ENCODE peak calls at places on chromosomes 1 and 21, in seven cellular contexts. One of them, this sample, is unnamed.

GRCh38 chr1:23958810-23959460 is 693 bp upstream of the PNRC2 start:
- DNase-seq in endothelial cell of umbilical vein: peak; percentile 93
- DNase-seq in K562: peak; percentile 86
- DNase-seq in mammary epithelial cell: peak; percentile 88
- DNase-seq in trophoblast cell: peak; percentile 91
- DNase-seq in Karpas-422: peak; percentile 99
- DNase-seq in SK-N-SH: peak; percentile 82
- DNase-seq in this sample: peak; percentile 95

GRCh38 chr21:38784458-38785266 is 21.1 kb upstream of the ETS2 start:
- DNase-seq in SK-N-SH: no peak
- DNase-seq in mammary epithelial cell: no peak
- DNase-seq in K562: no peak
- DNase-seq in Karpas-422: no peak
- DNase-seq in trophoblast cell: no peak
- DNase-seq in endothelial cell of umbilical vein: no peak
- DNase-seq in this sample: no peak

GRCh38 chr1:37363535-37363934 is 110.8 kb upstream of the ZC3H12A start:
- DNase-seq in trophoblast cell: no peak
- DNase-seq in SK-N-SH: no peak
- DNase-seq in Karpas-422: no peak
- DNase-seq in endothelial cell of umbilical vein: no peak
- DNase-seq in K562: no peak
- DNase-seq in mammary epithelial cell: no peak
- DNase-seq in this sample: no peak

GRCh38 chr1:216723274-216723780 is at the start of gene ESRRG:
- DNase-seq in SK-N-SH: peak; percentile 75
- DNase-seq in mammary epithelial cell: no peak
- DNase-seq in trophoblast cell: peak; percentile 44
- DNase-seq in Karpas-422: no peak
- DNase-seq in K562: no peak
- DNase-seq in endothelial cell of umbilical vein: no peak
- DNase-seq in this sample: no peak

GRCh38 chr1:41678141-41678878 is 193.8 kb upstream of the EDN2 start:
- DNase-seq in SK-N-SH: no peak
- DNase-seq in trophoblast cell: no peak
- DNase-seq in mammary epithelial cell: peak; percentile 79
- DNase-seq in endothelial cell of umbilical vein: no peak
- DNase-seq in Karpas-422: peak; percentile 77
- DNase-seq in K562: no peak
- DNase-seq in this sample: peak; percentile 93

GRCh38 chr1:24409535-24409934 is 4.0 kb downstream of the STPG1 start:
- DNase-seq in Karpas-422: no peak
- DNase-seq in K562: no peak
- DNase-seq in SK-N-SH: no peak
- DNase-seq in mammary epithelial cell: peak; percentile 91
- DNase-seq in trophoblast cell: peak; percentile 58
- DNase-seq in endothelial cell of umbilical vein: peak; percentile 49
- DNase-seq in this sample: no peak

GRCh38 chr1:51325878-51326755 is 4.2 kb downstream of the TTC39A start:
- DNase-seq in SK-N-SH: peak; percentile 61
- DNase-seq in endothelial cell of umbilical vein: no peak
- DNase-seq in K562: peak; percentile 75
- DNase-seq in mammary epithelial cell: no peak
- DNase-seq in Karpas-422: no peak
- DNase-seq in trophoblast cell: no peak
- DNase-seq in this sample: no peak

GRCh38 chr21:37937668-37938067 is 21.4 kb upstream of the KCNJ6 start:
- DNase-seq in trophoblast cell: no peak
- DNase-seq in mammary epithelial cell: no peak
- DNase-seq in endothelial cell of umbilical vein: no peak
- DNase-seq in K562: no peak
- DNase-seq in Karpas-422: no peak
- DNase-seq in SK-N-SH: no peak
- DNase-seq in this sample: no peak

GRCh38 chr1:224502459-224503160 is 68.0 kb upstream of the WDR26 start:
- DNase-seq in K562: peak; percentile 57
- DNase-seq in endothelial cell of umbilical vein: peak; percentile 23
- DNase-seq in Karpas-422: no peak
- DNase-seq in mammary epithelial cell: peak; percentile 37
- DNase-seq in trophoblast cell: no peak
- DNase-seq in SK-N-SH: peak; percentile 41
- DNase-seq in this sample: peak; percentile 59

GRCh38 chr1:165144757-165145397 is 211.6 kb downstream of the LMX1A start:
- DNase-seq in Karpas-422: peak; percentile 80
- DNase-seq in endothelial cell of umbilical vein: peak; percentile 49
- DNase-seq in mammary epithelial cell: peak; percentile 48
- DNase-seq in SK-N-SH: peak; percentile 38
- DNase-seq in trophoblast cell: peak; percentile 60
- DNase-seq in K562: peak; percentile 63
- DNase-seq in this sample: peak; percentile 52

DNA sequence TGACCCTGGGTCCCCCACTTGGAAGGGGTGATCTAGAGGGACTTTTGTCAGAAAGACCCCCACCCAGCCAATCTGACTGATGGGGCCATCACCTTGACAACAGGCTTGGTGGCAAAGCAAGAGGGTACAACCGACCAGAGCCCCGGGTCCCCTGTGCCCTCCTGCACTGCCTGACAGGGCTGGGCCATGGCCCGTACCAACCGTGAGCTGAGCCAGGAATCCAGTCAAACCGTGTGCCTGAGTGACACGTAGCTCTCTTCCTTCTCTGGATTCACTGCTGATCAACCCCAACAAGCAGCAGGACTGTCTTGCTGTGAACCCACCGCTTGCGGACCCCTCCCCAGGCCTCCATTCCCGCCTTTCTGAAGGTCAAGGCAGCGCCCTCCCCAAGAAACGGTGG is 27.0 kb downstream of the PDE9A start:
- DNase-seq in trophoblast cell: no peak
- DNase-seq in mammary epithelial cell: no peak
- DNase-seq in endothelial cell of umbilical vein: no peak
- DNase-seq in SK-N-SH: no peak
- DNase-seq in Karpas-422: no peak
- DNase-seq in K562: no peak
- DNase-seq in this sample: no peak
- H3K4me2 ChIP-seq in trophoblast cell: no peak overlapping the region
- H3K4me2 ChIP-seq in mammary epithelial cell: no peak overlapping the region
- H3K4me2 ChIP-seq in endothelial cell of umbilical vein: no peak overlapping the region
- H3K4me2 ChIP-seq in SK-N-SH: no peak overlapping the region
- H3K4me2 ChIP-seq in Karpas-422: no peak overlapping the region
- H3K4me2 ChIP-seq in K562: no peak overlapping the region
- H3K4me2 ChIP-seq in this sample: no peak overlapping the region

GRCh38 chr1:9295884-9296283 is 3.2 kb downstream of the SPSB1 start:
- DNase-seq in trophoblast cell: no peak
- DNase-seq in Karpas-422: no peak
- DNase-seq in K562: no peak
- DNase-seq in endothelial cell of umbilical vein: no peak
- DNase-seq in SK-N-SH: no peak
- DNase-seq in mammary epithelial cell: no peak
- DNase-seq in this sample: no peak
- H3K4me3 ChIP-seq in trophoblast cell: no peak overlapping the region
- H3K4me3 ChIP-seq in Karpas-422: no peak overlapping the region
- H3K4me3 ChIP-seq in K562: no peak overlapping the region
- H3K4me3 ChIP-seq in endothelial cell of umbilical vein: no peak overlapping the region
- H3K4me3 ChIP-seq in SK-N-SH: no peak overlapping the region
- H3K4me3 ChIP-seq in mammary epithelial cell: no peak overlapping the region
- H3K4me3 ChIP-seq in this sample: no peak overlapping the region

DNA sequence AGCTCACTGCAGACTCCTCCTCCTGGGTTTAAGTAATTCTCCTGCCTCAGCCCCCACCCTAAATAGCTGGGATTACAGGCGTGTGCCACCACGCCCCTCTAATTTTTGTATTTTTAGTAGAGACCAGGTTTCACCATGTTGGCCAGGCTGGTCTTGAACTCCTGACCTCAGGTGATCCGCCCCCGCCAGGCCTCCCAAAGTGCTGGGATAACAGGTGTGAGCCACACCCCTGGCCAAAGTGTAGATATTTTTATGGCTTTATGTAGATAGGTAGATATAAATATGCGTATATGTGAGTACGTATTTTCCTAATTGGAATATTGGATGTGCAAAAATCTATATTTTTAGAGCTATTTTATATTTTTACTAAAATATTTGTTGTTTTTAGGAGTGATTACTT is 9.4 kb downstream of the KDM4A start:
- DNase-seq in trophoblast cell: no peak
- DNase-seq in K562: no peak
- DNase-seq in SK-N-SH: no peak
- DNase-seq in endothelial cell of umbilical vein: no peak
- DNase-seq in Karpas-422: no peak
- DNase-seq in mammary epithelial cell: no peak
- DNase-seq in this sample: no peak
- H3K4me2 ChIP-seq in trophoblast cell: no peak overlapping the region
- H3K4me2 ChIP-seq in K562: no peak overlapping the region
- H3K4me2 ChIP-seq in SK-N-SH: no peak overlapping the region
- H3K4me2 ChIP-seq in endothelial cell of umbilical vein: no peak overlapping the region
- H3K4me2 ChIP-seq in Karpas-422: no peak overlapping the region
- H3K4me2 ChIP-seq in mammary epithelial cell: no peak overlapping the region
- H3K4me2 ChIP-seq in this sample: no peak overlapping the region

DNA sequence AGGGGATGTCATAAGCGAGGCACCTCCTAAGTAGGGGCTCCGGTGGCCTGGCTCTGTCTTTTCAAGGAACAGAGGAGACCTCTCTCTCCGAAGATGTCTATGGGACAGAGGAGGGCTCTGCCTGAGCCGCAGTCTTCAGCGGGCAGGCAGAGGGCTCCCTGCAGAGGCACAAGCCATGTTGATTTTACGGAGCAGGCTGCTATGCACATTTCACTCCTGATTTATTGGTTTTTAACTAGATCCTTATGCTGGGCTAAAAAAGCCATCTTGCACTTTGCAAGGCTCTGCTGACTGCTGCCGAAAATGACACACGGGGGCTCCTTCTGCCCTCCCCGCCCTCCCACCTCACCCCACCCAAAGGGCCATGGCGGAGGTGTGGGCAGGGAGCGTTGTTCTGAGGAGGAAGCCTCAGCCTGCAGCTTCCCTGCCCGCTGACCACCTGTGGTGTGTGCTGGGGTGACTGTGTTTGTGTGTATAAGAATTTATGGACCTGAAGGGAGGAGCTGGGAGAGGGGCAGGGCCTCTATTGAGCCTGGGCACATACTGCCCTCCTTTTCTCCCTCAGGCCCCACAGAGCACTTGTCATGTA is 71.2 kb downstream of the FOXD2 start:
- DNase-seq in endothelial cell of umbilical vein: no peak
- DNase-seq in K562: no peak
- DNase-seq in trophoblast cell: no peak
- DNase-seq in Karpas-422: no peak
- DNase-seq in SK-N-SH: peak; percentile 66
- DNase-seq in mammary epithelial cell: no peak
- DNase-seq in this sample: no peak
- H3K4me3 ChIP-seq in endothelial cell of umbilical vein: no peak overlapping the region
- H3K4me3 ChIP-seq in K562: no peak overlapping the region
- H3K4me3 ChIP-seq in trophoblast cell: no peak overlapping the region
- H3K4me3 ChIP-seq in Karpas-422: no peak overlapping the region
- H3K4me3 ChIP-seq in SK-N-SH: no peak overlapping the region
- H3K4me3 ChIP-seq in mammary epithelial cell: no peak overlapping the region
- H3K4me3 ChIP-seq in this sample: no peak overlapping the region

DNA sequence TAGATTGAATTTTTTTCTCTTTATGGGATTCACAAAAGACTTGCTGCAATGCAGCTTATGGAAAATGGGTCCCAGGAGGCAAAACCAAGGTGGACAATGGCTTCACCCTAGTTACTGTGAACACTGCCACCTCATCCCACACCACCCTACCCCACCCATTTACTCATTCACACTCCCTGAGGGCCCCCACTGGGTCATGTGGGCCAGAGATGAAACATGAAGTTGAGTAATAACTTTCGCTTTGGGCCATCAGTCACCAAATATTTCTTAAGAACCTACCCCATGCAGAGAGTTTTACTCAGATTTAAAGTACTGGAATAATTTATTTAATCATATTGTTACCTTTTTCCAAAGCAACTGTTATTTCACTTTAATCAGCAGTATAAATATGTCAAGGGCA is 191.8 kb downstream of the TPR start:
- DNase-seq in K562: no peak
- DNase-seq in trophoblast cell: peak; percentile 73
- DNase-seq in endothelial cell of umbilical vein: no peak
- DNase-seq in mammary epithelial cell: peak; percentile 94
- DNase-seq in Karpas-422: no peak
- DNase-seq in SK-N-SH: no peak
- DNase-seq in this sample: no peak
- H3K4me2 ChIP-seq in K562: no peak overlapping the region
- H3K4me2 ChIP-seq in trophoblast cell: no peak overlapping the region
- H3K4me2 ChIP-seq in endothelial cell of umbilical vein: no peak overlapping the region
- H3K4me2 ChIP-seq in mammary epithelial cell: peak overlapping the region; percentile 26
- H3K4me2 ChIP-seq in Karpas-422: no peak overlapping the region
- H3K4me2 ChIP-seq in SK-N-SH: peak overlapping the region; percentile 65
- H3K4me2 ChIP-seq in this sample: no peak overlapping the region

GRCh38 chr1:116416854-116417513 is 43.9 kb downstream of the ATP1A1 start:
- DNase-seq in Karpas-422: peak; percentile 71
- DNase-seq in endothelial cell of umbilical vein: no peak
- DNase-seq in trophoblast cell: no peak
- DNase-seq in SK-N-SH: no peak
- DNase-seq in K562: no peak
- DNase-seq in mammary epithelial cell: no peak
- DNase-seq in this sample: peak; percentile 28
- H3K4me3 ChIP-seq in Karpas-422: peak overlapping the region; percentile 97
- H3K4me3 ChIP-seq in endothelial cell of umbilical vein: no peak overlapping the region
- H3K4me3 ChIP-seq in trophoblast cell: no peak overlapping the region
- H3K4me3 ChIP-seq in SK-N-SH: peak overlapping the region; percentile 80
- H3K4me3 ChIP-seq in K562: peak overlapping the region; percentile 57
- H3K4me3 ChIP-seq in mammary epithelial cell: no peak overlapping the region
- H3K4me3 ChIP-seq in this sample: peak overlapping the region; percentile 67